ENCODE peak calls at places on chromosomes 13 and 19, in five cellular contexts. E is A549, W is GM12878, C is K562, L is H1. P is an unnamed sample.

GRCh38 chr13:98220188-98220765 is 43.2 kb upstream of the RNF113B start:
- DNase-seq in W (no peak), L (no peak), E (no peak), C (no peak), P (no peak)

GRCh38 chr19:10604460-10604980 is 17.4 kb upstream of the AP1M2 start:
- DNase-seq in E (no peak), C (no peak), L (no peak), W (peak; percentile 52), P (no peak)

GRCh38 chr19:13748169-13748884 is 16.0 kb upstream of the MRI1 start:
- DNase-seq in W (no peak), E (peak; percentile 18), L (no peak), C (no peak), P (no peak)

GRCh38 chr13:67048084-67048792 is 181.9 kb downstream of the PCDH9 start:
- DNase-seq in C (no peak), L (no peak), W (no peak), E (no peak), P (no peak)

GRCh38 chr13:71015021-71015420 is 852.0 kb downstream of the DACH1 start:
- DNase-seq in E (no peak), W (no peak), L (no peak), C (no peak), P (no peak)

GRCh38 chr13:49214917-49215376 is 5.2 kb upstream of the MLNR start:
- DNase-seq in E (no peak), L (no peak), C (no peak), W (no peak), P (peak; percentile 78)

GRCh38 chr13:76638882-76639281 is 247.3 kb downstream of the KCTD12 start:
- DNase-seq in C (no peak), W (no peak), E (no peak), L (no peak), P (no peak)

GRCh38 chr19:44891016-44891882 is at the start of gene TOMM40:
- DNase-seq in W (no peak), C (peak; percentile 25), L (no peak), E (peak; percentile 99), P (peak; percentile 99)

GRCh38 chr13:46698910-46699460 is 98.0 kb downstream of the ESD start:
- DNase-seq in C (no peak), L (no peak), W (no peak), E (no peak), P (no peak)

GRCh38 chr19:17079710-17080440 is 4.3 kb downstream of the MYO9B start:
- DNase-seq in W (peak; percentile 84), C (no peak), L (no peak), E (peak; percentile 83), P (peak; percentile 85)

GRCh38 chr19:15263361-15263985 is 31.2 kb upstream of the EPHX3 start:
- DNase-seq in L (no peak), E (no peak), W (no peak), C (no peak), P (no peak)

GRCh38 chr13:72384879-72385278 is 342.6 kb downstream of the MZT1 start:
- DNase-seq in L (no peak), E (no peak), C (no peak), W (no peak), P (peak; percentile 44)

GRCh38 chr13:40476175-40476958 is 190.1 kb downstream of the FOXO1 start:
- DNase-seq in W (no peak), C (no peak), E (no peak), L (no peak), P (peak; percentile 90)

GRCh38 chr19:38284422-38284821 is 19.6 kb upstream of the C19orf33 start:
- DNase-seq in L (no peak), C (no peak), W (peak; percentile 9), E (no peak), P (no peak)

GRCh38 chr19:51271015-51271600 is 20.2 kb downstream of the SIGLECL1 start:
- DNase-seq in W (no peak), L (no peak), E (no peak), C (peak; percentile 26), P (no peak)

GRCh38 chr19:844300-844971 is 3.6 kb downstream of the PRTN3 start:
- DNase-seq in L (no peak), E (no peak), W (no peak), C (peak; percentile 79), P (no peak)

GRCh38 chr19:38975861-38976271 is 324 bp upstream of the FBXO17 start:
- DNase-seq in C (no peak), W (no peak), L (no peak), E (peak; percentile 71), P (peak; percentile 60)

GRCh38 chr19:18539372-18539771 is 4.0 kb downstream of the FKBP8 start:
- DNase-seq in E (no peak), L (no peak), C (no peak), W (no peak), P (no peak)

GRCh38 chr13:108083056-108083455 is 132.3 kb downstream of the LIG4 start:
- DNase-seq in C (no peak), W (no peak), L (no peak), E (no peak), P (no peak)

GRCh38 chr19:7676376-7676775 is 514 bp upstream of the MCEMP1 start:
- DNase-seq in C (no peak), E (no peak), W (no peak), L (no peak), P (no peak)

GRCh38 chr13:26599885-26600284 is 42.4 kb downstream of the WASF3 start:
- DNase-seq in L (no peak), E (no peak), W (no peak), C (no peak), P (no peak)

GRCh38 chr13:50355797-50356196 is 340.6 kb downstream of the KCNRG start:
- DNase-seq in C (no peak), W (peak; percentile 9), L (no peak), E (no peak), P (no peak)

GRCh38 chr19:57241181-57241580 is 749 bp downstream of the ZNF805 start:
- DNase-seq in E (no peak), L (no peak), W (no peak), C (no peak), P (peak; percentile 12)

GRCh38 chr19:2561895-2562294 is 86.0 kb downstream of the GADD45B start:
- DNase-seq in W (peak; percentile 92), E (no peak), L (no peak), C (no peak), P (no peak)

GRCh38 chr19:35868823-35869326 is 501 bp downstream of the APLP1 start:
- DNase-seq in W (no peak), L (no peak), E (no peak), C (no peak), P (no peak)

GRCh38 chr19:29143183-29143582 is 69.8 kb downstream of the UQCRFS1 start:
- DNase-seq in W (no peak), C (no peak), L (no peak), E (no peak), P (no peak)

GRCh38 chr13:98033277-98034247 is 80.1 kb downstream of the IPO5 start:
- DNase-seq in E (peak; percentile 13), L (no peak), C (no peak), W (no peak), P (peak; percentile 85)

GRCh38 chr13:108700421-108701170 is 71.2 kb downstream of the MYO16 start:
- DNase-seq in E (peak; percentile 4), W (no peak), C (no peak), L (no peak), P (no peak)

GRCh38 chr19:31232220-31232619 is 117.0 kb downstream of the TSHZ3 start:
- DNase-seq in W (no peak), L (no peak), E (no peak), C (no peak), P (no peak)
- TF ChIP-seq HDAC2 in W (no peak), L (no peak), E (no peak), C (no peak), P (no peak)

DNA sequence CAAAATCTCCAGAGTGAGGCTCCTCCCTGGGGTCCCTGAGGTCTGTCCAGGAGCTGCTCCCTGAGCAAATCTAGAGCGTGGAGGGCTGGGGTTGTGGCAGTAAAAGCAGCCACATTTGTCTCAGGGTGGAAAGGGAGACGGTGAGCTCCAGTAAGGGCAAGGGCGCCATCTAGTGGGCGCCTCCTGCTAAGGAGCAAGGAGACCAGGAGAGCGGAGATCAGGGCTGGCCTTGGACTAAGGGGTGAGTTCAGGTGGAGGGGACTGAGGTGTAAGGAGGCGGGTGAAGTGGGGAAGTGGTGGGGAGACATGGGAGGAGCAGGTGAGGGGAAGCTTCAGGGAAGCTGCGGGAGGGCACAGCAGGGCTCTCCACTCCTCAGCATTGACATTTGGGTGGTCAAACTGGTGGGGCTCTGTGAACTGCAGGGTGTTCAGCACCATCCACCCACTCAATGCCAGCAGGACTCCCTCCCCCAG is 5.3 kb upstream of the CEACAM21 start:
- DNase-seq in L (peak; percentile 50), C (peak; percentile 82), E (peak; percentile 90), W (no peak), P (peak; percentile 59)
- TF ChIP-seq HDAC2 in L (no peak), C (no peak), E (no peak), W (no peak), P (no peak)

DNA sequence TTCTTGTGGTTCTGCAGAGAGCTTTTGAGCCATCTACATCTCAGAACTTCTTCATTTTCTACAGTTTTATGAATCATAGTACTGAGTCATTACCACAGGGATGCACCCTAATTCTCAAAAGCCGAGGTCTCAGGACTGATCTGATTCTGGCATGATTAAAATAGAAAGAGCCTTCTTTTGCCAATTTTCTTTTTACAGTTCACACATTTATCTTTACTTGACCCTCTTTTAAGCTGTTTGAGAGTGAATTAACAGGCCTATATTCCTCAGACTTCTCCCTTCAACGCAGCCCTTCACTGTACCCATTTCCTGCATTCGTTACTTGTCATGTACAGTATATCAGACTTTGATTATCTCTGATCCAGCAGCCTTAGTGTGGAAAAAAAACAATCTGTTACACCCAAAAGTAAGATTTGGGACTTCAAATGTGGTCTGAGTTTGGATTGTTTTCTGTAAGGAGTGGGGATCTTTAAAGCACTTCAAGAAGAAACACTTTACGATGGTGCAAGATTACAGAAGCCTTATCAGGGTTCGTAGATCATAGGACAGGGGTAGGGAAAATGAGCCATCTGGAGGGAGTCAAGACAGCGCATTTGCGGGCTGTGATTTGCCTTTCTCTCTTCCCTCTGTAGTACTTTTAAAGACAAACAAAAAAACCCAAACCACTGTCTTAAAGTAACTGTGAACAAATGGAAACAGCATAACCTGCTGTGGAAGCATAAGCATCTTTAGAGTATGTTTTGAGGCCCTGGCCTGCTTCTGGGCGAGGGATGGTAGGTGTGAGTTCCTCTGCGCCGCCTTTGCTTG is 15.3 kb upstream of the GPR183 start:
- DNase-seq in L (no peak), E (no peak), W (peak; percentile 85), C (peak; percentile 24), P (no peak)
- TF ChIP-seq HDAC2 in L (no peak), E (no peak), W (no peak), C (no peak), P (no peak)

DNA sequence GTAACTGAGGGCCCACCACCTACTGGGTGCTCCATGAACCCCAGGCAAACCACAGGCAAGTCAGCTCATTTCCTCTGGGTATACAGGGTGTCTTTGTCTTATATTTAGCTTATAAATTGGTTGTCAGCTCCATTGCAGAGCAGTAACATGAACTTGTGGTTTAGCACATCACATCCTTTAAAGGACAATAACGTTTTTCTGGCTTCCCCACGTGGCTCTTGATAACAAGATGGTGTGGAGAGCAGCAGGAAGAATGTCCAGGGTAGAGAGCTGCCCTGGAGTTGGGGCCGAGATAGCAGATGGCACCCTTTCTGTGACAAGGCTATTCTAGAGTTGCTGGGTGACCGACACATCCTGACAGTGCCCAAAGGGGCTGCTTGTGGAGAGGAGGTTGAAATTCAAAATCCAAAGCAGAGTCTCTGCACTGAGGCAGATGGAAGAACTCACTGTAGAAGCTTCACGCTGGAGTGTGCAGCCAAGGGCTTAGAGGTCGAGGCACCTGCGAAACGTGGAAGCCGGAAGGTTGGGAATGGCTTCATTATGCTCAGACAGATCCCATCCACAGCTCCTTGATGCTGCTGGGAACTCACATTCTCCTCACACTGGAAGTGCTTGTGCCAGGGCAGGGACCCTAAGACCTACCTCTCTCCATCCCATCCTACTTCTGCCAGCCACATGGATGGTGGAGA is 133.0 kb upstream of the FRY start:
- DNase-seq in C (no peak), L (no peak), W (no peak), E (no peak), P (no peak)
- TF ChIP-seq HDAC2 in C (no peak), L (no peak), W (no peak), E (no peak), P (no peak)